ENCODE peak calls at places on chromosomes 16 and 17, in seven cellular contexts. One of them, this sample, is unnamed.

GRCh38 chr17:60170835-60171752 is 21.3 kb downstream of the CA4 start:
- DNase-seq in upper lobe of right lung: no peak
- DNase-seq in GM20000: no peak
- DNase-seq in stimulated activated naive CD8-positive, alpha-beta T cell treated with anti-CD3 and anti-CD28 coated beads, Interleukin-15, amount 100 ng/mL, for 72 hours: no peak
- DNase-seq in NCI-H1436: no peak
- DNase-seq in stimulated activated CD4-positive, alpha-beta T cell treated with anti-CD3 and anti-CD28 coated beads, Interleukin-1b, Interleukin-23, amount 100 ng/mL, for 1 hour: no peak
- DNase-seq in left cardiac atrium: no peak
- DNase-seq in this sample: no peak

GRCh38 chr17:36185416-36185815 is 9.0 kb upstream of the TBC1D3B start:
- DNase-seq in upper lobe of right lung: no peak
- DNase-seq in left cardiac atrium: no peak
- DNase-seq in stimulated activated naive CD8-positive, alpha-beta T cell treated with anti-CD3 and anti-CD28 coated beads, Interleukin-15, amount 100 ng/mL, for 72 hours: no peak
- DNase-seq in stimulated activated CD4-positive, alpha-beta T cell treated with anti-CD3 and anti-CD28 coated beads, Interleukin-1b, Interleukin-23, amount 100 ng/mL, for 1 hour: no peak
- DNase-seq in GM20000: no peak
- DNase-seq in NCI-H1436: no peak
- DNase-seq in this sample: no peak

GRCh38 chr16:57534337-57534880 is 2.0 kb downstream of the CCDC102A start:
- DNase-seq in stimulated activated naive CD8-positive, alpha-beta T cell treated with anti-CD3 and anti-CD28 coated beads, Interleukin-15, amount 100 ng/mL, for 72 hours: peak
- DNase-seq in upper lobe of right lung: peak
- DNase-seq in stimulated activated CD4-positive, alpha-beta T cell treated with anti-CD3 and anti-CD28 coated beads, Interleukin-1b, Interleukin-23, amount 100 ng/mL, for 1 hour: no peak
- DNase-seq in GM20000: no peak
- DNase-seq in left cardiac atrium: peak
- DNase-seq in NCI-H1436: no peak
- DNase-seq in this sample: no peak

GRCh38 chr17:49969134-49969759 is at the start of gene DLX4:
- DNase-seq in NCI-H1436: no peak
- DNase-seq in stimulated activated CD4-positive, alpha-beta T cell treated with anti-CD3 and anti-CD28 coated beads, Interleukin-1b, Interleukin-23, amount 100 ng/mL, for 1 hour: no peak
- DNase-seq in stimulated activated naive CD8-positive, alpha-beta T cell treated with anti-CD3 and anti-CD28 coated beads, Interleukin-15, amount 100 ng/mL, for 72 hours: no peak
- DNase-seq in GM20000: peak
- DNase-seq in left cardiac atrium: no peak
- DNase-seq in upper lobe of right lung: no peak
- DNase-seq in this sample: no peak

GRCh38 chr17:10683853-10684252 is 13.5 kb downstream of the SCO1 start:
- DNase-seq in stimulated activated naive CD8-positive, alpha-beta T cell treated with anti-CD3 and anti-CD28 coated beads, Interleukin-15, amount 100 ng/mL, for 72 hours: no peak
- DNase-seq in upper lobe of right lung: no peak
- DNase-seq in NCI-H1436: no peak
- DNase-seq in stimulated activated CD4-positive, alpha-beta T cell treated with anti-CD3 and anti-CD28 coated beads, Interleukin-1b, Interleukin-23, amount 100 ng/mL, for 1 hour: no peak
- DNase-seq in GM20000: peak
- DNase-seq in left cardiac atrium: no peak
- DNase-seq in this sample: no peak

GRCh38 chr17:77840156-77840555 is 118.3 kb upstream of the TNRC6C start:
- DNase-seq in GM20000: no peak
- DNase-seq in stimulated activated naive CD8-positive, alpha-beta T cell treated with anti-CD3 and anti-CD28 coated beads, Interleukin-15, amount 100 ng/mL, for 72 hours: no peak
- DNase-seq in upper lobe of right lung: peak
- DNase-seq in left cardiac atrium: peak
- DNase-seq in NCI-H1436: no peak
- DNase-seq in stimulated activated CD4-positive, alpha-beta T cell treated with anti-CD3 and anti-CD28 coated beads, Interleukin-1b, Interleukin-23, amount 100 ng/mL, for 1 hour: no peak
- DNase-seq in this sample: no peak

GRCh38 chr16:77780378-77780837 is 8.0 kb upstream of the VAT1L start:
- DNase-seq in stimulated activated naive CD8-positive, alpha-beta T cell treated with anti-CD3 and anti-CD28 coated beads, Interleukin-15, amount 100 ng/mL, for 72 hours: no peak
- DNase-seq in NCI-H1436: no peak
- DNase-seq in upper lobe of right lung: no peak
- DNase-seq in left cardiac atrium: no peak
- DNase-seq in stimulated activated CD4-positive, alpha-beta T cell treated with anti-CD3 and anti-CD28 coated beads, Interleukin-1b, Interleukin-23, amount 100 ng/mL, for 1 hour: no peak
- DNase-seq in GM20000: no peak
- DNase-seq in this sample: no peak

GRCh38 chr17:75270218-75270965 is 639 bp downstream of the MIF4GD start:
- DNase-seq in left cardiac atrium: peak
- DNase-seq in stimulated activated naive CD8-positive, alpha-beta T cell treated with anti-CD3 and anti-CD28 coated beads, Interleukin-15, amount 100 ng/mL, for 72 hours: peak
- DNase-seq in NCI-H1436: peak
- DNase-seq in GM20000: peak
- DNase-seq in upper lobe of right lung: peak
- DNase-seq in stimulated activated CD4-positive, alpha-beta T cell treated with anti-CD3 and anti-CD28 coated beads, Interleukin-1b, Interleukin-23, amount 100 ng/mL, for 1 hour: no peak
- DNase-seq in this sample: no peak

GRCh38 chr17:35942588-35943186 is 826 bp downstream of the LYZL6 start:
- DNase-seq in GM20000: no peak
- DNase-seq in left cardiac atrium: no peak
- DNase-seq in NCI-H1436: no peak
- DNase-seq in upper lobe of right lung: no peak
- DNase-seq in stimulated activated CD4-positive, alpha-beta T cell treated with anti-CD3 and anti-CD28 coated beads, Interleukin-1b, Interleukin-23, amount 100 ng/mL, for 1 hour: no peak
- DNase-seq in stimulated activated naive CD8-positive, alpha-beta T cell treated with anti-CD3 and anti-CD28 coated beads, Interleukin-15, amount 100 ng/mL, for 72 hours: no peak
- DNase-seq in this sample: no peak

GRCh38 chr17:15882058-15882720 is 62.7 kb upstream of the ADORA2B start:
- DNase-seq in stimulated activated naive CD8-positive, alpha-beta T cell treated with anti-CD3 and anti-CD28 coated beads, Interleukin-15, amount 100 ng/mL, for 72 hours: no peak
- DNase-seq in left cardiac atrium: no peak
- DNase-seq in stimulated activated CD4-positive, alpha-beta T cell treated with anti-CD3 and anti-CD28 coated beads, Interleukin-1b, Interleukin-23, amount 100 ng/mL, for 1 hour: no peak
- DNase-seq in upper lobe of right lung: no peak
- DNase-seq in GM20000: no peak
- DNase-seq in NCI-H1436: no peak
- DNase-seq in this sample: no peak

GRCh38 chr17:70060415-70060814 is 14.6 kb upstream of the KCNJ16 start:
- DNase-seq in stimulated activated CD4-positive, alpha-beta T cell treated with anti-CD3 and anti-CD28 coated beads, Interleukin-1b, Interleukin-23, amount 100 ng/mL, for 1 hour: no peak
- DNase-seq in left cardiac atrium: no peak
- DNase-seq in stimulated activated naive CD8-positive, alpha-beta T cell treated with anti-CD3 and anti-CD28 coated beads, Interleukin-15, amount 100 ng/mL, for 72 hours: no peak
- DNase-seq in upper lobe of right lung: no peak
- DNase-seq in NCI-H1436: no peak
- DNase-seq in GM20000: no peak
- DNase-seq in this sample: no peak

GRCh38 chr16:2339521-2340484 is 725 bp downstream of the ABCA3 start:
- DNase-seq in stimulated activated CD4-positive, alpha-beta T cell treated with anti-CD3 and anti-CD28 coated beads, Interleukin-1b, Interleukin-23, amount 100 ng/mL, for 1 hour: peak
- DNase-seq in stimulated activated naive CD8-positive, alpha-beta T cell treated with anti-CD3 and anti-CD28 coated beads, Interleukin-15, amount 100 ng/mL, for 72 hours: peak
- DNase-seq in GM20000: peak
- DNase-seq in upper lobe of right lung: peak
- DNase-seq in NCI-H1436: peak
- DNase-seq in left cardiac atrium: peak
- DNase-seq in this sample: no peak

GRCh38 chr16:57764341-57765159 is 29.0 kb downstream of the KATNB1 start:
- DNase-seq in upper lobe of right lung: no peak
- DNase-seq in stimulated activated naive CD8-positive, alpha-beta T cell treated with anti-CD3 and anti-CD28 coated beads, Interleukin-15, amount 100 ng/mL, for 72 hours: no peak
- DNase-seq in left cardiac atrium: no peak
- DNase-seq in stimulated activated CD4-positive, alpha-beta T cell treated with anti-CD3 and anti-CD28 coated beads, Interleukin-1b, Interleukin-23, amount 100 ng/mL, for 1 hour: peak
- DNase-seq in GM20000: peak
- DNase-seq in NCI-H1436: no peak
- DNase-seq in this sample: peak

GRCh38 chr17:71361691-71362450 is 758.9 kb upstream of the SOX9 start:
- DNase-seq in left cardiac atrium: no peak
- DNase-seq in upper lobe of right lung: no peak
- DNase-seq in GM20000: no peak
- DNase-seq in stimulated activated CD4-positive, alpha-beta T cell treated with anti-CD3 and anti-CD28 coated beads, Interleukin-1b, Interleukin-23, amount 100 ng/mL, for 1 hour: no peak
- DNase-seq in stimulated activated naive CD8-positive, alpha-beta T cell treated with anti-CD3 and anti-CD28 coated beads, Interleukin-15, amount 100 ng/mL, for 72 hours: no peak
- DNase-seq in NCI-H1436: no peak
- DNase-seq in this sample: no peak

GRCh38 chr16:49576173-49576494 is 202.5 kb downstream of the C16orf78 start:
- DNase-seq in stimulated activated CD4-positive, alpha-beta T cell treated with anti-CD3 and anti-CD28 coated beads, Interleukin-1b, Interleukin-23, amount 100 ng/mL, for 1 hour: no peak
- DNase-seq in stimulated activated naive CD8-positive, alpha-beta T cell treated with anti-CD3 and anti-CD28 coated beads, Interleukin-15, amount 100 ng/mL, for 72 hours: no peak
- DNase-seq in left cardiac atrium: no peak
- DNase-seq in GM20000: no peak
- DNase-seq in NCI-H1436: no peak
- DNase-seq in upper lobe of right lung: no peak
- DNase-seq in this sample: no peak

GRCh38 chr17:57257213-57257873 is 1.0 kb downstream of the MSI2 start:
- DNase-seq in upper lobe of right lung: no peak
- DNase-seq in NCI-H1436: no peak
- DNase-seq in GM20000: no peak
- DNase-seq in stimulated activated naive CD8-positive, alpha-beta T cell treated with anti-CD3 and anti-CD28 coated beads, Interleukin-15, amount 100 ng/mL, for 72 hours: no peak
- DNase-seq in left cardiac atrium: no peak
- DNase-seq in stimulated activated CD4-positive, alpha-beta T cell treated with anti-CD3 and anti-CD28 coated beads, Interleukin-1b, Interleukin-23, amount 100 ng/mL, for 1 hour: no peak
- DNase-seq in this sample: no peak

GRCh38 chr16:56547120-56547948 is 17.5 kb upstream of the MT4 start:
- DNase-seq in GM20000: no peak
- DNase-seq in stimulated activated naive CD8-positive, alpha-beta T cell treated with anti-CD3 and anti-CD28 coated beads, Interleukin-15, amount 100 ng/mL, for 72 hours: no peak
- DNase-seq in NCI-H1436: no peak
- DNase-seq in stimulated activated CD4-positive, alpha-beta T cell treated with anti-CD3 and anti-CD28 coated beads, Interleukin-1b, Interleukin-23, amount 100 ng/mL, for 1 hour: no peak
- DNase-seq in left cardiac atrium: no peak
- DNase-seq in upper lobe of right lung: no peak
- DNase-seq in this sample: no peak

GRCh38 chr17:58079300-58080033 is 3.8 kb upstream of the DYNLL2 start:
- DNase-seq in GM20000: no peak
- DNase-seq in left cardiac atrium: no peak
- DNase-seq in stimulated activated naive CD8-positive, alpha-beta T cell treated with anti-CD3 and anti-CD28 coated beads, Interleukin-15, amount 100 ng/mL, for 72 hours: no peak
- DNase-seq in NCI-H1436: no peak
- DNase-seq in upper lobe of right lung: no peak
- DNase-seq in stimulated activated CD4-positive, alpha-beta T cell treated with anti-CD3 and anti-CD28 coated beads, Interleukin-1b, Interleukin-23, amount 100 ng/mL, for 1 hour: no peak
- DNase-seq in this sample: no peak

GRCh38 chr17:35931794-35932419 is 1.3 kb upstream of the RDM1 start:
- DNase-seq in NCI-H1436: no peak
- DNase-seq in upper lobe of right lung: no peak
- DNase-seq in left cardiac atrium: peak
- DNase-seq in stimulated activated CD4-positive, alpha-beta T cell treated with anti-CD3 and anti-CD28 coated beads, Interleukin-1b, Interleukin-23, amount 100 ng/mL, for 1 hour: no peak
- DNase-seq in GM20000: no peak
- DNase-seq in stimulated activated naive CD8-positive, alpha-beta T cell treated with anti-CD3 and anti-CD28 coated beads, Interleukin-15, amount 100 ng/mL, for 72 hours: no peak
- DNase-seq in this sample: no peak